ENCODE peak calls at places on chromosomes 1 and 21, in six cellular contexts. D is Caki2, E is fibroblast of lung, C is HTR-8/SVneo, O is T-helper 17 cell, F is anterior cingulate cortex. Q is an unnamed sample.

GRCh38 chr1:163472267-163472666 is 150.5 kb downstream of the NUF2 start:
- DNase-seq in D (peak), E (no peak), C (no peak), O (no peak), F (no peak), Q (no peak)

GRCh38 chr1:2837823-2838222 is 36.3 kb upstream of the TTC34 start:
- DNase-seq in D (no peak), E (no peak), C (no peak), O (no peak), F (no peak), Q (no peak)

GRCh38 chr21:28991861-28992525 is 684 bp downstream of the LTN1 start:
- DNase-seq in D (no peak), E (no peak), C (no peak), O (no peak), F (no peak), Q (no peak)

GRCh38 chr1:232193451-232193783 is 436.5 kb downstream of the SIPA1L2 start:
- DNase-seq in D (no peak), E (no peak), C (no peak), O (no peak), F (no peak), Q (no peak)

GRCh38 chr1:54574158-54574778 is 26.2 kb downstream of the ACOT11 start:
- DNase-seq in D (no peak), E (no peak), C (no peak), O (no peak), F (no peak), Q (no peak)

GRCh38 chr1:160330119-160330518 is 12.9 kb downstream of the COPA start:
- DNase-seq in D (no peak), E (no peak), C (no peak), O (no peak), F (no peak), Q (no peak)

GRCh38 chr1:23801876-23802275 is 1.3 kb upstream of the GALE start:
- DNase-seq in D (no peak), E (no peak), C (no peak), O (no peak), F (no peak), Q (no peak)

GRCh38 chr21:26883768-26884167 is 38.6 kb upstream of the ADAMTS1 start:
- DNase-seq in D (no peak), E (peak), C (no peak), O (no peak), F (no peak), Q (no peak)

GRCh38 chr1:94736549-94736948 is 83.6 kb upstream of the SLC44A3 start:
- DNase-seq in D (no peak), E (no peak), C (no peak), O (no peak), F (no peak), Q (no peak)

GRCh38 chr1:244843148-244843978 is 7.9 kb downstream of the COX20 start:
- DNase-seq in D (no peak), E (peak), C (no peak), O (no peak), F (no peak), Q (no peak)

GRCh38 chr1:221759436-221759835 is 17.5 kb upstream of the DUSP10 start:
- DNase-seq in D (peak), E (peak), C (no peak), O (no peak), F (no peak), Q (no peak)

GRCh38 chr1:222167896-222168295 is 380.0 kb downstream of the HHIPL2 start:
- DNase-seq in D (no peak), E (no peak), C (no peak), O (no peak), F (no peak), Q (no peak)

GRCh38 chr1:153032677-153033308 is 1.8 kb downstream of the SPRR1B start:
- DNase-seq in D (peak), E (peak), C (no peak), O (no peak), F (no peak), Q (no peak)

GRCh38 chr1:31781138-31782065 is 17.3 kb upstream of the ADGRB2 start:
- DNase-seq in D (no peak), E (no peak), C (no peak), O (no peak), F (no peak), Q (no peak)

GRCh38 chr1:94119796-94120590 is 955 bp downstream of the ABCA4 start:
- DNase-seq in D (no peak), E (no peak), C (no peak), O (no peak), F (no peak), Q (no peak)

GRCh38 chr1:47840791-47841190 is 156.4 kb downstream of the TRABD2B start:
- DNase-seq in D (no peak), E (no peak), C (no peak), O (no peak), F (no peak), Q (no peak)